ENCODE peak calls at places on chromosome 6, in nine cellular contexts. One of them, this sample, is unnamed.

GRCh38 chr6:144064831-144065668 is 30.3 kb downstream of the SF3B5 start:
- DNase-seq in fibroblast of villous mesenchyme: no peak
- DNase-seq in coronary artery: no peak
- DNase-seq in uterus: no peak
- DNase-seq in AG04450: no peak
- DNase-seq in psoas muscle: no peak
- DNase-seq in bronchial epithelial cell: no peak
- DNase-seq in thyroid gland: no peak
- DNase-seq in mammary epithelial cell: no peak
- DNase-seq in this sample: no peak

GRCh38 chr6:148470606-148471299 is 128.1 kb downstream of the SASH1 start:
- DNase-seq in fibroblast of villous mesenchyme: no peak
- DNase-seq in coronary artery: no peak
- DNase-seq in uterus: no peak
- DNase-seq in AG04450: no peak
- DNase-seq in psoas muscle: no peak
- DNase-seq in bronchial epithelial cell: no peak
- DNase-seq in thyroid gland: no peak
- DNase-seq in mammary epithelial cell: no peak
- DNase-seq in this sample: no peak

GRCh38 chr6:1181939-1182338 is 130.0 kb upstream of the FOXQ1 start:
- DNase-seq in fibroblast of villous mesenchyme: no peak
- DNase-seq in coronary artery: no peak
- DNase-seq in uterus: no peak
- DNase-seq in AG04450: no peak
- DNase-seq in psoas muscle: no peak
- DNase-seq in bronchial epithelial cell: peak
- DNase-seq in thyroid gland: no peak
- DNase-seq in mammary epithelial cell: peak
- DNase-seq in this sample: no peak

GRCh38 chr6:119077643-119078448 is 618 bp downstream of the FAM184A start:
- DNase-seq in fibroblast of villous mesenchyme: no peak
- DNase-seq in coronary artery: no peak
- DNase-seq in uterus: peak
- DNase-seq in AG04450: no peak
- DNase-seq in psoas muscle: no peak
- DNase-seq in bronchial epithelial cell: peak
- DNase-seq in thyroid gland: peak
- DNase-seq in mammary epithelial cell: peak
- DNase-seq in this sample: peak

GRCh38 chr6:158488065-158488464 is 71.8 kb upstream of the TMEM181 start:
- DNase-seq in fibroblast of villous mesenchyme: peak
- DNase-seq in coronary artery: peak
- DNase-seq in uterus: no peak
- DNase-seq in AG04450: peak
- DNase-seq in psoas muscle: no peak
- DNase-seq in bronchial epithelial cell: peak
- DNase-seq in thyroid gland: no peak
- DNase-seq in mammary epithelial cell: peak
- DNase-seq in this sample: no peak

GRCh38 chr6:112173401-112173800 is 81.0 kb downstream of the LAMA4 start:
- DNase-seq in fibroblast of villous mesenchyme: no peak
- DNase-seq in coronary artery: no peak
- DNase-seq in uterus: no peak
- DNase-seq in AG04450: no peak
- DNase-seq in psoas muscle: no peak
- DNase-seq in bronchial epithelial cell: no peak
- DNase-seq in thyroid gland: no peak
- DNase-seq in mammary epithelial cell: no peak
- DNase-seq in this sample: no peak

GRCh38 chr6:42315991-42316378 is 98.3 kb upstream of the MRPS10 start:
- DNase-seq in fibroblast of villous mesenchyme: peak
- DNase-seq in coronary artery: no peak
- DNase-seq in uterus: no peak
- DNase-seq in AG04450: peak
- DNase-seq in psoas muscle: no peak
- DNase-seq in bronchial epithelial cell: peak
- DNase-seq in thyroid gland: no peak
- DNase-seq in mammary epithelial cell: peak
- DNase-seq in this sample: no peak

GRCh38 chr6:156111913-156112312 is 656.3 kb upstream of the NOX3 start:
- DNase-seq in fibroblast of villous mesenchyme: no peak
- DNase-seq in coronary artery: no peak
- DNase-seq in uterus: no peak
- DNase-seq in AG04450: no peak
- DNase-seq in psoas muscle: no peak
- DNase-seq in bronchial epithelial cell: no peak
- DNase-seq in thyroid gland: no peak
- DNase-seq in mammary epithelial cell: no peak
- DNase-seq in this sample: no peak

GRCh38 chr6:137237413-137238170 is 18.4 kb upstream of the IFNGR1 start:
- DNase-seq in fibroblast of villous mesenchyme: peak
- DNase-seq in coronary artery: no peak
- DNase-seq in uterus: no peak
- DNase-seq in AG04450: peak
- DNase-seq in psoas muscle: no peak
- DNase-seq in bronchial epithelial cell: peak
- DNase-seq in thyroid gland: peak
- DNase-seq in mammary epithelial cell: peak
- DNase-seq in this sample: no peak

GRCh38 chr6:168226832-168227434 is 92.6 kb downstream of the DACT2 start:
- DNase-seq in fibroblast of villous mesenchyme: no peak
- DNase-seq in coronary artery: no peak
- DNase-seq in uterus: no peak
- DNase-seq in AG04450: no peak
- DNase-seq in psoas muscle: no peak
- DNase-seq in bronchial epithelial cell: no peak
- DNase-seq in thyroid gland: no peak
- DNase-seq in mammary epithelial cell: peak
- DNase-seq in this sample: no peak

GRCh38 chr6:131164506-131164905 is 29.2 kb downstream of the AKAP7 start:
- DNase-seq in fibroblast of villous mesenchyme: no peak
- DNase-seq in coronary artery: no peak
- DNase-seq in uterus: no peak
- DNase-seq in AG04450: no peak
- DNase-seq in psoas muscle: no peak
- DNase-seq in bronchial epithelial cell: no peak
- DNase-seq in thyroid gland: no peak
- DNase-seq in mammary epithelial cell: peak
- DNase-seq in this sample: no peak

GRCh38 chr6:104541411-104541810 is 318.3 kb downstream of the HACE1 start:
- DNase-seq in fibroblast of villous mesenchyme: no peak
- DNase-seq in coronary artery: no peak
- DNase-seq in uterus: no peak
- DNase-seq in AG04450: no peak
- DNase-seq in psoas muscle: no peak
- DNase-seq in bronchial epithelial cell: no peak
- DNase-seq in thyroid gland: no peak
- DNase-seq in mammary epithelial cell: no peak
- DNase-seq in this sample: no peak

GRCh38 chr6:156809034-156809433 is 31.9 kb downstream of the ARID1B start:
- DNase-seq in fibroblast of villous mesenchyme: peak
- DNase-seq in coronary artery: no peak
- DNase-seq in uterus: no peak
- DNase-seq in AG04450: no peak
- DNase-seq in psoas muscle: no peak
- DNase-seq in bronchial epithelial cell: no peak
- DNase-seq in thyroid gland: peak
- DNase-seq in mammary epithelial cell: no peak
- DNase-seq in this sample: no peak

GRCh38 chr6:112939543-112939942 is 592.4 kb downstream of the RFPL4B start:
- DNase-seq in fibroblast of villous mesenchyme: no peak
- DNase-seq in coronary artery: no peak
- DNase-seq in uterus: no peak
- DNase-seq in AG04450: no peak
- DNase-seq in psoas muscle: no peak
- DNase-seq in bronchial epithelial cell: no peak
- DNase-seq in thyroid gland: peak
- DNase-seq in mammary epithelial cell: no peak
- DNase-seq in this sample: no peak

GRCh38 chr6:162421004-162421403 is 306.6 kb downstream of the PRKN start:
- DNase-seq in fibroblast of villous mesenchyme: no peak
- DNase-seq in coronary artery: no peak
- DNase-seq in uterus: no peak
- DNase-seq in AG04450: no peak
- DNase-seq in psoas muscle: no peak
- DNase-seq in bronchial epithelial cell: no peak
- DNase-seq in thyroid gland: no peak
- DNase-seq in mammary epithelial cell: no peak
- DNase-seq in this sample: no peak

GRCh38 chr6:162416307-162416706 is 311.3 kb downstream of the PRKN start:
- DNase-seq in fibroblast of villous mesenchyme: no peak
- DNase-seq in coronary artery: no peak
- DNase-seq in uterus: no peak
- DNase-seq in AG04450: no peak
- DNase-seq in psoas muscle: no peak
- DNase-seq in bronchial epithelial cell: no peak
- DNase-seq in thyroid gland: no peak
- DNase-seq in mammary epithelial cell: no peak
- DNase-seq in this sample: no peak

GRCh38 chr6:162416845-162417537 is 310.6 kb downstream of the PRKN start:
- DNase-seq in fibroblast of villous mesenchyme: no peak
- DNase-seq in coronary artery: no peak
- DNase-seq in uterus: no peak
- DNase-seq in AG04450: no peak
- DNase-seq in psoas muscle: no peak
- DNase-seq in bronchial epithelial cell: no peak
- DNase-seq in thyroid gland: no peak
- DNase-seq in mammary epithelial cell: no peak
- DNase-seq in this sample: no peak
- TF ChIP-seq CTCF in fibroblast of villous mesenchyme: no peak
- TF ChIP-seq CTCF in coronary artery: no peak
- TF ChIP-seq CTCF in uterus: no peak
- TF ChIP-seq CTCF in AG04450: no peak
- TF ChIP-seq CTCF in psoas muscle: no peak
- TF ChIP-seq CTCF in bronchial epithelial cell: no peak
- TF ChIP-seq CTCF in thyroid gland: no peak
- TF ChIP-seq CTCF in mammary epithelial cell: no peak
- TF ChIP-seq CTCF in this sample: no peak

DNA sequence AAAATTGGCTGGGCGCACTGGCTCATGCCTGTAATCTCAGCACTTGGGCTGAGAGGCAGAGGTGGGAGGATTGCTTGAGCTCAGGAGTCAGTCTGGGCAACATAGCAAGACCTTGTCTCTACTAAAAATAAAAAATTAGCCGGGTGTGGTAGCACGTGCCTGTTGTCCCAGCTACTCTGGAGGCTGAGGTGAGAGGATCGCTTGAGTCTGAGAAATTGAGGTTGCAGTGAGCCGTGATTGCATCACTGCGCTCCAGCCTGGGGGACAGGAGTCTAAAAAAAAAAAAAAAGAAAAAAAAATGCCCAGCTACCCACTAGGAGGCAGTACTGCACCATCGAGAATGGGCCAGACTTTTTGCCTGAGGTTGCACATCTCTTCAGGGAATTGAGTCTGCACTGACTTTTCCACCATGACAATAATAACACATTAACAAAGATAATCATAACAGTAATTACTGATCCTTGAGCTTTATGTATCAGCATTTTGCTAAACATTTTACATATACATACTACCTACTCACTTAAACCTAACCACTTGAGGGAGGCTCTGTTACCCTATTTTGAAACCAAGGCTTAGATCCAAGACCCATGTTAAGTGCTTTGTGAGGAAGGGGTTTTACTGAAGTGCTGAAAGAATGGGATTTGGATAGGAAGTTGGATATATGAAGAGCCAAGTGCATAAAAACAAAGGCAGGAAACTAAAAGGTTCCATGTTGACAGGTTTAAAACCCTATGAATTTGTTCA is 21.0 kb downstream of the SRSF3 start:
- DNase-seq in fibroblast of villous mesenchyme: peak
- DNase-seq in coronary artery: peak
- DNase-seq in uterus: peak
- DNase-seq in AG04450: peak
- DNase-seq in psoas muscle: peak
- DNase-seq in bronchial epithelial cell: peak
- DNase-seq in thyroid gland: no peak
- DNase-seq in mammary epithelial cell: peak
- DNase-seq in this sample: peak
- TF ChIP-seq CTCF in fibroblast of villous mesenchyme: peak
- TF ChIP-seq CTCF in coronary artery: peak
- TF ChIP-seq CTCF in uterus: peak
- TF ChIP-seq CTCF in AG04450: peak
- TF ChIP-seq CTCF in psoas muscle: peak
- TF ChIP-seq CTCF in bronchial epithelial cell: peak
- TF ChIP-seq CTCF in thyroid gland: peak
- TF ChIP-seq CTCF in mammary epithelial cell: peak
- TF ChIP-seq CTCF in this sample: peak

GRCh38 chr6:108671790-108672189 is 111.1 kb downstream of the FOXO3 start:
- DNase-seq in fibroblast of villous mesenchyme: no peak
- DNase-seq in coronary artery: no peak
- DNase-seq in uterus: no peak
- DNase-seq in AG04450: no peak
- DNase-seq in psoas muscle: no peak
- DNase-seq in bronchial epithelial cell: no peak
- DNase-seq in thyroid gland: no peak
- DNase-seq in mammary epithelial cell: no peak
- DNase-seq in this sample: no peak

GRCh38 chr6:108675226-108676160 is 114.8 kb downstream of the FOXO3 start:
- DNase-seq in fibroblast of villous mesenchyme: no peak
- DNase-seq in coronary artery: no peak
- DNase-seq in uterus: no peak
- DNase-seq in AG04450: no peak
- DNase-seq in psoas muscle: no peak
- DNase-seq in bronchial epithelial cell: no peak
- DNase-seq in thyroid gland: no peak
- DNase-seq in mammary epithelial cell: no peak
- DNase-seq in this sample: no peak

GRCh38 chr6:108671175-108671574 is 110.5 kb downstream of the FOXO3 start:
- DNase-seq in fibroblast of villous mesenchyme: no peak
- DNase-seq in coronary artery: no peak
- DNase-seq in uterus: no peak
- DNase-seq in AG04450: no peak
- DNase-seq in psoas muscle: no peak
- DNase-seq in bronchial epithelial cell: no peak
- DNase-seq in thyroid gland: no peak
- DNase-seq in mammary epithelial cell: no peak
- DNase-seq in this sample: no peak

GRCh38 chr6:108673602-108674001 is 112.9 kb downstream of the FOXO3 start:
- DNase-seq in fibroblast of villous mesenchyme: no peak
- DNase-seq in coronary artery: no peak
- DNase-seq in uterus: no peak
- DNase-seq in AG04450: no peak
- DNase-seq in psoas muscle: no peak
- DNase-seq in bronchial epithelial cell: peak
- DNase-seq in thyroid gland: no peak
- DNase-seq in mammary epithelial cell: peak
- DNase-seq in this sample: no peak

GRCh38 chr6:108673153-108673552 is 112.4 kb downstream of the FOXO3 start:
- DNase-seq in fibroblast of villous mesenchyme: no peak
- DNase-seq in coronary artery: no peak
- DNase-seq in uterus: no peak
- DNase-seq in AG04450: no peak
- DNase-seq in psoas muscle: no peak
- DNase-seq in bronchial epithelial cell: no peak
- DNase-seq in thyroid gland: no peak
- DNase-seq in mammary epithelial cell: no peak
- DNase-seq in this sample: no peak
- TF ChIP-seq CTCF in fibroblast of villous mesenchyme: no peak
- TF ChIP-seq CTCF in coronary artery: no peak
- TF ChIP-seq CTCF in uterus: no peak
- TF ChIP-seq CTCF in AG04450: no peak
- TF ChIP-seq CTCF in psoas muscle: no peak
- TF ChIP-seq CTCF in bronchial epithelial cell: no peak
- TF ChIP-seq CTCF in thyroid gland: no peak
- TF ChIP-seq CTCF in mammary epithelial cell: no peak
- TF ChIP-seq CTCF in this sample: no peak

GRCh38 chr6:52650946-52651345 is 20.0 kb upstream of the TMEM14A start:
- DNase-seq in fibroblast of villous mesenchyme: no peak
- DNase-seq in coronary artery: no peak
- DNase-seq in uterus: peak
- DNase-seq in AG04450: no peak
- DNase-seq in psoas muscle: no peak
- DNase-seq in bronchial epithelial cell: no peak
- DNase-seq in thyroid gland: no peak
- DNase-seq in mammary epithelial cell: no peak
- DNase-seq in this sample: no peak
- TF ChIP-seq CTCF in fibroblast of villous mesenchyme: no peak
- TF ChIP-seq CTCF in coronary artery: no peak
- TF ChIP-seq CTCF in uterus: no peak
- TF ChIP-seq CTCF in AG04450: no peak
- TF ChIP-seq CTCF in psoas muscle: no peak
- TF ChIP-seq CTCF in bronchial epithelial cell: no peak
- TF ChIP-seq CTCF in thyroid gland: no peak
- TF ChIP-seq CTCF in mammary epithelial cell: no peak
- TF ChIP-seq CTCF in this sample: no peak